ENCODE peak calls at places on chromosomes 4 and X, in six cellular contexts. W is lower leg skin; F is CD4-positive, alpha-beta T cell; G is pancreas; C is B cell; T is GM20000. X is an unnamed sample.

GRCh38 chrX:17860811-17861495 is at the start of gene RAI2:
- DNase-seq in G (peak), F (peak), C (no peak), W (no peak), T (no peak), X (no peak)

GRCh38 chr4:184424993-184425758 is 49.2 kb downstream of the IRF2 start:
- DNase-seq in F (no peak), C (no peak), T (no peak), W (no peak), G (no peak), X (no peak)

GRCh38 chrX:11531226-11531625 is 134.5 kb downstream of the ARHGAP6 start:
- DNase-seq in F (no peak), T (no peak), C (no peak), G (no peak), W (no peak), X (no peak)

GRCh38 chrX:12814434-12814833 is 23.2 kb downstream of the PRPS2 start:
- DNase-seq in W (no peak), G (no peak), T (peak), C (peak), F (peak), X (no peak)

GRCh38 chr4:159291176-159291575 is 188.3 kb downstream of the RAPGEF2 start:
- DNase-seq in T (no peak), F (no peak), C (no peak), W (no peak), G (no peak), X (no peak)

GRCh38 chr4:6275351-6275750 is 5.7 kb downstream of the WFS1 start:
- DNase-seq in G (no peak), F (no peak), W (no peak), C (no peak), T (no peak), X (no peak)

GRCh38 chrX:135698924-135699323 is 14.5 kb upstream of the CT45A1 start:
- DNase-seq in G (no peak), T (no peak), W (no peak), C (no peak), F (no peak), X (no peak)

GRCh38 chr4:129240816-129241215 is 144.9 kb downstream of the C4orf33 start:
- DNase-seq in G (peak), W (no peak), F (no peak), T (no peak), C (no peak), X (no peak)

GRCh38 chr4:52529983-52530382 is 129.1 kb downstream of the USP46 start:
- DNase-seq in C (no peak), T (no peak), F (no peak), W (no peak), G (no peak), X (no peak)
- TF ChIP-seq CTCF in C (no peak), T (no peak), F (no peak), W (no peak), G (no peak), X (no peak)

GRCh38 chr4:113355550-113356371 is 306.3 kb downstream of the ANK2 start:
- DNase-seq in C (peak), T (peak), F (peak), G (no peak), W (no peak), X (no peak)

GRCh38 chr4:113356452-113356851 is 307.0 kb downstream of the ANK2 start:
- DNase-seq in F (no peak), G (no peak), W (no peak), T (no peak), C (no peak), X (no peak)

GRCh38 chr4:113358784-113359183 is 309.3 kb downstream of the ANK2 start:
- DNase-seq in G (no peak), C (no peak), W (no peak), T (no peak), F (no peak), X (no peak)
- TF ChIP-seq CTCF in G (no peak), C (no peak), W (no peak), T (no peak), F (no peak), X (no peak)

DNA sequence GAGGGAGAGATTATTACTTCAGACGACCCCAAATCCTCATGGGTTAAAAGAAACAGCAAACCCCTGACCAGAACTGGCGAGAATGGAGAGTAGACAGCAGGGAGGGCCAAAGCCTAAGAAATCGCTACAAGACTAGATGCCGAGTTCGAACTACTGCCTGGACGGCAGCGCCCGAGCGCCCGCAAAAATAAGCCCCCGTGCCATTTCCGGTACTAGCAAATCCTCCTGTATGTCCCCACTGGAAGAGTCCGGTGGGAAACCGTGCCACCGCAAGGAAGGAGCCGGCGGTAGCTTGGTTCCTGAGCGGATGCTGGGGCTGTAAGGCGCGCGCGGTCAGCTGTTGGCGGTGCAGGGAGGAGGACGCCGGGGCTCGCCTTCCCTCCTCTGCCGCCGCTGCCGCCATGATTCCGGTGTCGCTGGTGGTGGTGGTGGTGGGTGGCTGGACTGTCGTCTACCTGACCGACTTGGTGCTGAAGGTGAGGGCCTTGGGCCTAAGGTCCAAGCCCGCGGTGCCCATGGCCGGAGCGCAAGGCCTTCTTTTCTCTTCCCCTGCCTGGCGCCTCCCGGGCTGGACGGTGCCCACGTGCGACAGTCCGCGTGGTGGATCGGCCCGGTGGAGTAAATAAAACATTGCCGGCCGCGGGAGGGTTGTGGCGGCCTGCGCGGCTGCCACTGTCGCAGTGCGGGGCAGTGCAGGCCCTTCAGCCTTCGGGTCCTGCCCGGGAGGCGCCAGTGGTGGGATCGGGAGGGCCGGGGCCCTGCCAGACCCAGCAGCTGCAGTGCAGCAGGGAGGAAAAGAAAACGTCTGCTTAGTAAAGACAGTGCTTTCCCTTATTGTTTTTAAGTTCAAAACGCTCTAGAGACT is at the start of gene MBTPS2:
- DNase-seq in T (peak), W (peak), F (peak), C (peak), G (peak), X (peak)
- TF ChIP-seq CTCF in T (peak), W (no peak), F (no peak), C (no peak), G (no peak), X (peak)

DNA sequence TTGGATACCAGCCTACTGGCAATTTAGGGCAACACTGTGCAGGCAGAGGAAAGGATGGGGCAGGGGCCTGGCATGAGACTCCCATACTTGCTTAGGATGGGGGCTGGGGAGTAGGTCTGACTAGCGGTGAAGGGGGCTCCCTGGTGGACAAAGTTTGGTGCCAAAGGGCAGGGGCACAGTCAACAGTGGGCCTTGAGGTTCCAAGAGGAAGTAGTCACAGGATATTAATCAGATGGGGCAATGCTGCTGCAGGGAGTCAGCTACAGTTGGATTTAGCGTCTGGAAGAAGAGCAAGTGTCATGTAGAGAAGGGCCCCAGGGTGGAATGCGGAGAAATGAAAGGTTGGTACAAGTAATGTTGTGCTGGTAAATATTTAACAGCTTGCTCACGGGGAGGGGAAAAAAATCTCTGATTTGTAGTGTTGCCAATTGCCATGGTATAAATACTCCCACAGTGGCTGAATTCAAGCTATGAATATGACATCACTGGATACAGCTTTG is 139.4 kb downstream of the PJA1 start:
- DNase-seq in T (no peak), C (no peak), F (no peak), W (no peak), G (no peak), X (peak)
- TF ChIP-seq CTCF in T (no peak), C (no peak), F (no peak), W (no peak), G (no peak), X (no peak)

GRCh38 chrX:74534569-74535038 is 79.8 kb downstream of the RLIM start:
- DNase-seq in G (no peak), F (no peak), C (no peak), T (peak), W (no peak), X (peak)

GRCh38 chrX:74535633-74536141 is 78.7 kb downstream of the RLIM start:
- DNase-seq in T (peak), G (peak), C (no peak), F (peak), W (peak), X (peak)

GRCh38 chrX:74537011-74537390 is 77.4 kb downstream of the RLIM start:
- DNase-seq in F (no peak), W (no peak), C (no peak), T (no peak), G (no peak), X (peak)

GRCh38 chrX:74536142-74537010 is 78.0 kb downstream of the RLIM start:
- DNase-seq in F (no peak), W (peak), G (peak), T (peak), C (peak), X (peak)

DNA sequence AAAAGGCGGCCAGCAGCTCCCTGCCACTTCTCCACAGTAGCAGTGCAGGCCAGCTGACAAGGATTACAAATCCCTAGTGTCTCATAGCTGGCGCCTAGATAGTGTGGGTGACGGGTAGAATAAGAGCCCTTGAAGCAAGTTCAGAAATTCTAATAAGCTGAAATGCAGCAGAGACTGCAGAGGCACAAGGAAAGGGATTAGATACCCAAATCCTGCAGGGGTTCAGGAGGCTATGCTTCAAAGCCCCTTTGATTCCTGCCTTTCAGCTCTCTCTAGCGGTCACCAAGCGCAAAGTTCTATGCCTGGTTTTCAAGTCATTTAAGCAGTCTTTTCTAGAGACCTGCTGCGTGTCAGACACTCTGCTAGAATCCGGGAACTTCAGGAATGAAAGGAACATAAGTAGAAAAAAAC is 79.2 kb downstream of the RLIM start:
- DNase-seq in T (peak), C (peak), W (no peak), F (no peak), G (no peak), X (no peak)
- TF ChIP-seq CTCF in T (no peak), C (no peak), W (no peak), F (no peak), G (peak), X (peak)

GRCh38 chr4:132759199-132759780 is 389.8 kb upstream of the PCDH10 start:
- DNase-seq in G (no peak), F (no peak), T (no peak), W (no peak), C (no peak), X (no peak)
- TF ChIP-seq CTCF in G (no peak), F (no peak), T (no peak), W (no peak), C (no peak), X (no peak)